ENCODE peak calls at places on chromosome 13, in four cellular contexts. One of them, this sample, is unnamed.
A peak's percentile ranks its signal among the peaks of the same experiment; 100 is the strongest.

GRCh38 chr13:100636441-100636840 is 38.2 kb downstream of the TMTC4 start:
- DNase-seq in adrenal gland: no peak
- DNase-seq in PC-3: no peak
- DNase-seq in uterus: no peak
- DNase-seq in this sample: no peak

GRCh38 chr13:82947121-82948077 is 934.9 kb downstream of the SLITRK1 start:
- DNase-seq in adrenal gland: no peak
- DNase-seq in PC-3: peak; percentile 70
- DNase-seq in uterus: no peak
- DNase-seq in this sample: no peak

GRCh38 chr13:76086729-76087128 is 450.6 kb downstream of the LMO7 start:
- DNase-seq in adrenal gland: no peak
- DNase-seq in PC-3: no peak
- DNase-seq in uterus: no peak
- DNase-seq in this sample: no peak

GRCh38 chr13:29999492-30000372 is 149.3 kb upstream of the UBL3 start:
- DNase-seq in adrenal gland: no peak
- DNase-seq in PC-3: no peak
- DNase-seq in uterus: no peak
- DNase-seq in this sample: no peak

GRCh38 chr13:50128406-50129048 is 113.3 kb downstream of the KCNRG start:
- DNase-seq in adrenal gland: no peak
- DNase-seq in PC-3: no peak
- DNase-seq in uterus: no peak
- DNase-seq in this sample: no peak

GRCh38 chr13:92805766-92806165 is 420.8 kb upstream of the GPC6 start:
- DNase-seq in adrenal gland: no peak
- DNase-seq in PC-3: no peak
- DNase-seq in uterus: no peak
- DNase-seq in this sample: no peak

GRCh38 chr13:20165417-20166257 is 4.8 kb upstream of the GJA3 start:
- DNase-seq in adrenal gland: no peak
- DNase-seq in PC-3: peak; percentile 67
- DNase-seq in uterus: no peak
- DNase-seq in this sample: no peak

GRCh38 chr13:78487707-78488106 is 115.6 kb downstream of the POU4F1 start:
- DNase-seq in adrenal gland: no peak
- DNase-seq in PC-3: no peak
- DNase-seq in uterus: no peak
- DNase-seq in this sample: no peak

GRCh38 chr13:28754698-28755545 is 36.2 kb upstream of the SLC46A3 start:
- DNase-seq in adrenal gland: peak; percentile 29
- DNase-seq in PC-3: peak; percentile 44
- DNase-seq in uterus: no peak
- DNase-seq in this sample: no peak

GRCh38 chr13:107864543-107865460 is 350.5 kb downstream of the LIG4 start:
- DNase-seq in adrenal gland: no peak
- DNase-seq in PC-3: peak; percentile 82
- DNase-seq in uterus: no peak
- DNase-seq in this sample: no peak

GRCh38 chr13:68319384-68319783 is 1089.2 kb upstream of the PCDH9 start:
- DNase-seq in adrenal gland: no peak
- DNase-seq in PC-3: no peak
- DNase-seq in uterus: no peak
- DNase-seq in this sample: no peak

GRCh38 chr13:78169386-78169785 is 250.8 kb upstream of the EDNRB start:
- DNase-seq in adrenal gland: no peak
- DNase-seq in PC-3: no peak
- DNase-seq in uterus: no peak
- DNase-seq in this sample: no peak

GRCh38 chr13:73274147-73274546 is 215.3 kb downstream of the KLF5 start:
- DNase-seq in adrenal gland: no peak
- DNase-seq in PC-3: no peak
- DNase-seq in uterus: no peak
- DNase-seq in this sample: no peak

GRCh38 chr13:27088619-27089018 is 83.0 kb downstream of the USP12 start:
- DNase-seq in adrenal gland: no peak
- DNase-seq in PC-3: no peak
- DNase-seq in uterus: no peak
- DNase-seq in this sample: no peak

GRCh38 chr13:75357576-75358295 is 124.2 kb downstream of the TBC1D4 start:
- DNase-seq in adrenal gland: peak; percentile 52
- DNase-seq in PC-3: peak; percentile 76
- DNase-seq in uterus: no peak
- DNase-seq in this sample: peak; percentile 63

GRCh38 chr13:113421673-113422270 is 31.5 kb downstream of the ADPRHL1 start:
- DNase-seq in adrenal gland: no peak
- DNase-seq in PC-3: no peak
- DNase-seq in uterus: peak; percentile 47
- DNase-seq in this sample: no peak

DNA sequence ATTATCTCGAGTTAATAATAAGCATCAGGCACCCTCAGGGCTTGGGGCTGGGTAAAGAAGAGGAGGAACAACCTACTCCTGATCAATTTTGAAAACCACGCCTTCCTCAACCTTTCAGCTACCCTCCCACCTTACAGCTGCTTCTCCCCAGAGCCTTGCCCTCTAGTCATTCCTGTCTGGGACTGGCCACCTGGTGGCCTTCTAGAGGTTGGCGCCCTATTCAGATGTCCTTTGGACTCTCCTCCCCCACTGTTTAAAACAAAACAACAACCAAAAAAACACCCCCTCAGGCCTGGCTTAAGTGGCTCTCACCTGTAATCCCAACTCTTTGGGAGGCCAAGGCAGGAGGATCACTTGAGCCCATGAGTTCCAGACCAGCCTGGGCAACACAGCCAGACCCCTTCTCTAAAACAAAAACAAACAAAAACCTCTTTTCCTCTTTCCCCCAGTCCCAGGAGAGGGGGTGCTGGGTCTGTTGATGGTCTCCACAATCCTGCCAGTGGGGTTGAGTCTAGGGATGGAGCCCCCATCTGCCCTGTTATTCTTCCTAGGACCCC is 62.3 kb downstream of the CCDC70 start:
- DNase-seq in adrenal gland: no peak
- DNase-seq in PC-3: peak; percentile 41
- DNase-seq in uterus: no peak
- DNase-seq in this sample: no peak
- TF ChIP-seq CTCF in adrenal gland: no peak
- TF ChIP-seq CTCF in PC-3: peak; percentile 57
- TF ChIP-seq CTCF in uterus: no peak
- TF ChIP-seq CTCF in this sample: peak; percentile 29

DNA sequence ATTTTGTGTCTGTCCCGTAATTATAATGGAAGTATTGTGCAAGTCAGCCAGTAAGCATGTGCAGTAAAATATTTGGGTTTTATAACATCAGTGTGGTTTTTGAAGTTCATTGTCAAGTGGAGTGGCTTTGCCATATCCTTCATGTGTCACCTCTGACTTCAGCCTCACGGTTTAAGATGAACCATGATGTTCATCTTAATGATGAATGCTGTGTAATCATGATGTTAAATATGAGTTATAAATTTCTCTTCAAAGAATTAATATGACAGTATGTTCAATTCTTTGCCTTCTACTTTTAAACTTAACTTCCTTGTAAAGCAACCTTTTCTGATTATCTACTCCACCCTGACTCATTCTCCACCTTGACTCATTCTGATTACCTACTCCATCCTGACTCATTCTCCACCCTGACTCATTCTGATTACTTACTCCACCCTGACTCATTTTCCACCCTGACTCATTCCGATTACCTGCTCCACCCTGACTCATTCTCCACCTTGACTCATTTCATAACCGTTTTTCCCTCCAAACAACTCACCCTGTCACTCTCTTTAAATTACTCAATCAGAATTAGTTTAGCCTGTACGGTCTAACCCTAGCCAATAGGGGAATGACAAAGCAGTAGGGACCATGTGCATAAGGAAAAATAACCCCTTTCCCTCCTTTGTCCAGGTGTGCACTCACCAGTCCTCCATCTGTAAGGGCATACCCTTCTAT is 50.3 kb upstream of the ANKRD10 start:
- DNase-seq in adrenal gland: no peak
- DNase-seq in PC-3: peak; percentile 91
- DNase-seq in uterus: no peak
- DNase-seq in this sample: no peak
- H3K9me3 ChIP-seq in adrenal gland: no peaks in the 10 kb centered on the region
- H3K9me3 ChIP-seq in PC-3: no peaks in the 10 kb centered on the region
- H3K9me3 ChIP-seq in uterus: peaks cover 10% of the 10 kb centered on the region
- H3K9me3 ChIP-seq in this sample: no peaks in the 10 kb centered on the region

GRCh38 chr13:23570099-23570926 is at the start of gene TNFRSF19:
- DNase-seq in adrenal gland: peak; percentile 64
- DNase-seq in PC-3: peak; percentile 35
- DNase-seq in uterus: peak; percentile 62
- DNase-seq in this sample: peak; percentile 90
- H3K27me3 ChIP-seq in adrenal gland: peaks cover 16% of the 10 kb centered on the region
- H3K27me3 ChIP-seq in PC-3: no peaks in the 10 kb centered on the region
- H3K27me3 ChIP-seq in uterus: no peaks in the 10 kb centered on the region
- H3K27me3 ChIP-seq in this sample: no peaks in the 10 kb centered on the region

DNA sequence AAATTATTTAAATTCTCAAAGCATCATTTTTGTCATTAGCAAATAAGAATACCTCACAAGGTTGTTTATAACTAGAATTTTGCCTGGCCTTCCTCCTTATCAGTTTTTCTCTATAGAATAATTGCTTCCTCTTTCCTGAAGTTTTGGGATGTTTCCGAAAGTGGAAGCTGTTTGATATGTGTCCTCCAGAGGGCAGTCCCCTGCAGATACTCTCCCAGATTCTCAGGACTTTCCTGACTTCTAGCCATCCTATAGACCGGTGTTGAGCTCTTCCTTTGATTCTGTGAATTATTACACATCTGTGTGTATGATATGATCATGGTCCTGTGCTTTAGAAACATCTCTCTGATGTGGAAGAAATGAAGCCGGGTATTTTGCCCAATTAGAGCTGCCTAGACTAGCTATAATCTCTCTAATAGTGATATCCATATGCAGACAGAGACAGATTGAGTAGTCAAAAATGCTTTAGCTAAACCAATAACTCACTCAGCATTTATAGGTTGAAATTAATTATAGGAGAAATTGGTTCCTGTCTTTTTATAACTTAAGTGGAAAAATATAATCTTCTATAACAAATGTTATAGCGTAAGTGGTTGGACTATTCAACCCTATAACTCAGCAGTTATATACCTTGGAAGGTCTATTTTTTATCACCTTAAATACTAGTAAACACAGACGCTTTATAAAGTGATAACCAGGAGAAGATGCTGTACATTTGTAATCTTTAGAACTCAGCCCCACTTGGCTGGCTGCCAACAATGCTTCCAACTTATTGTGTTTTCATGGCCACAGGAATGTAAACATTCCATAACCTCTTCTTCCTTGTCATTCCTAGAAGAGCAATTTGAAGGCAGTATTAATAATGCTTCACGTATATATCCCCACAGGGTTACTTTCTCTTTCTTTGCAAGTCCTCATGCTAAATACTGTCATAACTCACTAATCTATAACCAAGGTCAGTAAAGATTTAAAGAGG is 201.0 kb upstream of the RXFP2 start:
- DNase-seq in adrenal gland: no peak
- DNase-seq in PC-3: peak; percentile 59
- DNase-seq in uterus: no peak
- DNase-seq in this sample: peak; percentile 31
- TF ChIP-seq CTCF in adrenal gland: peak; percentile 37
- TF ChIP-seq CTCF in PC-3: peak; percentile 64
- TF ChIP-seq CTCF in uterus: peak; percentile 27
- TF ChIP-seq CTCF in this sample: peak; percentile 89

This sample was measured in BE2C.